ENCODE peak calls at places on chromosomes 6 and 20, in seven cellular contexts. One of them, this sample, is unnamed.

GRCh38 chr20:49757597-49757996 is 43.9 kb upstream of the B4GALT5 start:
- DNase-seq in stomach: no peak
- DNase-seq in uterus: no peak
- DNase-seq in heart left ventricle: no peak
- DNase-seq in breast epithelium: no peak
- DNase-seq in endothelial cell of umbilical vein: no peak
- DNase-seq in ovary: no peak
- DNase-seq in this sample: no peak

GRCh38 chr6:142856857-142857608 is 87.9 kb downstream of the HIVEP2 start:
- DNase-seq in ovary: no peak
- DNase-seq in breast epithelium: no peak
- DNase-seq in heart left ventricle: no peak
- DNase-seq in uterus: no peak
- DNase-seq in endothelial cell of umbilical vein: no peak
- DNase-seq in stomach: no peak
- DNase-seq in this sample: no peak

GRCh38 chr6:52735071-52735470 is 28.2 kb downstream of the GSTA2 start:
- DNase-seq in ovary: no peak
- DNase-seq in stomach: no peak
- DNase-seq in breast epithelium: no peak
- DNase-seq in uterus: no peak
- DNase-seq in endothelial cell of umbilical vein: no peak
- DNase-seq in heart left ventricle: no peak
- DNase-seq in this sample: no peak

GRCh38 chr20:36795691-36796090 is 22.1 kb upstream of the DSN1 start:
- DNase-seq in endothelial cell of umbilical vein: no peak
- DNase-seq in stomach: no peak
- DNase-seq in heart left ventricle: no peak
- DNase-seq in breast epithelium: no peak
- DNase-seq in uterus: no peak
- DNase-seq in ovary: no peak
- DNase-seq in this sample: no peak

GRCh38 chr6:6751615-6752014 is 163.1 kb downstream of the LY86 start:
- DNase-seq in breast epithelium: no peak
- DNase-seq in stomach: no peak
- DNase-seq in ovary: no peak
- DNase-seq in endothelial cell of umbilical vein: no peak
- DNase-seq in heart left ventricle: no peak
- DNase-seq in uterus: no peak
- DNase-seq in this sample: peak

GRCh38 chr6:33168202-33168601 is 24.1 kb downstream of the COL11A2 start:
- DNase-seq in heart left ventricle: no peak
- DNase-seq in uterus: no peak
- DNase-seq in stomach: no peak
- DNase-seq in breast epithelium: no peak
- DNase-seq in endothelial cell of umbilical vein: no peak
- DNase-seq in ovary: no peak
- DNase-seq in this sample: no peak

GRCh38 chr20:60883517-60883916 is 368.5 kb upstream of the CDH4 start:
- DNase-seq in uterus: no peak
- DNase-seq in stomach: no peak
- DNase-seq in endothelial cell of umbilical vein: no peak
- DNase-seq in ovary: no peak
- DNase-seq in breast epithelium: no peak
- DNase-seq in heart left ventricle: no peak
- DNase-seq in this sample: no peak

GRCh38 chr20:54622338-54623280 is 147.2 kb downstream of the DOK5 start:
- DNase-seq in ovary: no peak
- DNase-seq in heart left ventricle: no peak
- DNase-seq in uterus: no peak
- DNase-seq in endothelial cell of umbilical vein: no peak
- DNase-seq in stomach: peak
- DNase-seq in breast epithelium: no peak
- DNase-seq in this sample: no peak

GRCh38 chr6:13216236-13216933 is 112.0 kb downstream of the TBC1D7 start:
- DNase-seq in ovary: no peak
- DNase-seq in endothelial cell of umbilical vein: no peak
- DNase-seq in uterus: no peak
- DNase-seq in breast epithelium: no peak
- DNase-seq in heart left ventricle: no peak
- DNase-seq in stomach: no peak
- DNase-seq in this sample: no peak

GRCh38 chr20:60921021-60921622 is 330.9 kb upstream of the CDH4 start:
- DNase-seq in heart left ventricle: no peak
- DNase-seq in stomach: no peak
- DNase-seq in endothelial cell of umbilical vein: no peak
- DNase-seq in ovary: peak
- DNase-seq in breast epithelium: no peak
- DNase-seq in uterus: no peak
- DNase-seq in this sample: no peak

GRCh38 chr6:24686408-24686807 is 19.5 kb downstream of the ACOT13 start:
- DNase-seq in uterus: no peak
- DNase-seq in stomach: no peak
- DNase-seq in heart left ventricle: no peak
- DNase-seq in breast epithelium: no peak
- DNase-seq in ovary: no peak
- DNase-seq in endothelial cell of umbilical vein: no peak
- DNase-seq in this sample: no peak

GRCh38 chr6:71335544-71335943 is 46.9 kb downstream of the OGFRL1 start:
- DNase-seq in stomach: no peak
- DNase-seq in uterus: no peak
- DNase-seq in endothelial cell of umbilical vein: no peak
- DNase-seq in heart left ventricle: no peak
- DNase-seq in breast epithelium: no peak
- DNase-seq in ovary: no peak
- DNase-seq in this sample: no peak

GRCh38 chr20:60764771-60765170 is 487.3 kb upstream of the CDH4 start:
- DNase-seq in ovary: no peak
- DNase-seq in breast epithelium: no peak
- DNase-seq in heart left ventricle: no peak
- DNase-seq in endothelial cell of umbilical vein: no peak
- DNase-seq in uterus: no peak
- DNase-seq in stomach: no peak
- DNase-seq in this sample: no peak

GRCh38 chr6:122059918-122060317 is 339.5 kb upstream of the HSF2 start:
- DNase-seq in heart left ventricle: no peak
- DNase-seq in endothelial cell of umbilical vein: no peak
- DNase-seq in ovary: no peak
- DNase-seq in uterus: no peak
- DNase-seq in breast epithelium: no peak
- DNase-seq in stomach: no peak
- DNase-seq in this sample: no peak

GRCh38 chr20:10595985-10596384 is 77.8 kb downstream of the JAG1 start:
- DNase-seq in uterus: no peak
- DNase-seq in stomach: no peak
- DNase-seq in heart left ventricle: no peak
- DNase-seq in breast epithelium: no peak
- DNase-seq in ovary: no peak
- DNase-seq in endothelial cell of umbilical vein: no peak
- DNase-seq in this sample: no peak

GRCh38 chr6:31265926-31266325 is 6.0 kb downstream of the HLA-C start:
- DNase-seq in endothelial cell of umbilical vein: no peak
- DNase-seq in stomach: no peak
- DNase-seq in uterus: no peak
- DNase-seq in breast epithelium: no peak
- DNase-seq in heart left ventricle: no peak
- DNase-seq in ovary: no peak
- DNase-seq in this sample: peak
- TF ChIP-seq POLR2A in endothelial cell of umbilical vein: no peak
- TF ChIP-seq POLR2A in stomach: no peak
- TF ChIP-seq POLR2A in uterus: no peak
- TF ChIP-seq POLR2A in breast epithelium: no peak
- TF ChIP-seq POLR2A in heart left ventricle: no peak
- TF ChIP-seq POLR2A in ovary: no peak
- TF ChIP-seq POLR2A in this sample: no peak

GRCh38 chr6:1553562-1554088 is 56.1 kb upstream of the FOXC1 start:
- DNase-seq in heart left ventricle: no peak
- DNase-seq in ovary: no peak
- DNase-seq in breast epithelium: no peak
- DNase-seq in uterus: no peak
- DNase-seq in stomach: no peak
- DNase-seq in endothelial cell of umbilical vein: no peak
- DNase-seq in this sample: no peak

GRCh38 chr6:1554881-1555569 is 54.7 kb upstream of the FOXC1 start:
- DNase-seq in breast epithelium: peak
- DNase-seq in ovary: peak
- DNase-seq in uterus: peak
- DNase-seq in heart left ventricle: peak
- DNase-seq in stomach: peak
- DNase-seq in endothelial cell of umbilical vein: peak
- DNase-seq in this sample: peak

GRCh38 chr6:1551236-1551635 is 58.5 kb upstream of the FOXC1 start:
- DNase-seq in stomach: no peak
- DNase-seq in ovary: no peak
- DNase-seq in endothelial cell of umbilical vein: no peak
- DNase-seq in uterus: no peak
- DNase-seq in heart left ventricle: no peak
- DNase-seq in breast epithelium: no peak
- DNase-seq in this sample: no peak

GRCh38 chr6:1554241-1554880 is 55.4 kb upstream of the FOXC1 start:
- DNase-seq in uterus: no peak
- DNase-seq in breast epithelium: no peak
- DNase-seq in stomach: no peak
- DNase-seq in heart left ventricle: no peak
- DNase-seq in endothelial cell of umbilical vein: no peak
- DNase-seq in ovary: no peak
- DNase-seq in this sample: no peak

DNA sequence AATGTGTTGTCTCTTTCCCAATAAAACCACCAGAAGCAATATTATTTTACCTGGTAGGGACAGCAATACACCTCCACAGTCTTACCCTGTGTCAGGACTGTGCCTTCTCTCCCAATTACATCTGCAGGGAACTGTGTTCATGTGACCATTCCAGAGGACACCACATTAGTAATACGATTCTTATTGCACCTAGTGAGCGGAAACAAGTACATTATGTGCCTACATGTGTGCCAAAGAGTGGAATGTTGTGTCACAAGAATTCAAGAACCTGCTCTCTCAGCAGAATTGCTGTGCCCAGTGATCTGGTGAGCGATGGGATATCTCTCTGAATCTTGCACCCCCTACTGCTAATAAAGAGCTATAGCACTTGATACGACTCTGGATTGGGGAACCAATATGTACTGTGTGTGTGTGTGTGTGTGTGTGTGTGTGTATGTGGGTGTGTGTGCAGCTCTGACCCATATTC is 57.4 kb upstream of the FOXC1 start:
- DNase-seq in ovary: no peak
- DNase-seq in endothelial cell of umbilical vein: peak
- DNase-seq in heart left ventricle: no peak
- DNase-seq in uterus: no peak
- DNase-seq in stomach: no peak
- DNase-seq in breast epithelium: no peak
- DNase-seq in this sample: no peak
- TF ChIP-seq CTCF in ovary: no peak
- TF ChIP-seq CTCF in endothelial cell of umbilical vein: peak
- TF ChIP-seq CTCF in heart left ventricle: no peak
- TF ChIP-seq CTCF in uterus: no peak
- TF ChIP-seq CTCF in stomach: no peak
- TF ChIP-seq CTCF in breast epithelium: no peak
- TF ChIP-seq CTCF in this sample: no peak

GRCh38 chr6:162736933-162737332 is 9.2 kb downstream of the PACRG start:
- DNase-seq in endothelial cell of umbilical vein: no peak
- DNase-seq in uterus: no peak
- DNase-seq in stomach: no peak
- DNase-seq in heart left ventricle: no peak
- DNase-seq in breast epithelium: no peak
- DNase-seq in ovary: no peak
- DNase-seq in this sample: no peak
- TF ChIP-seq POLR2A in endothelial cell of umbilical vein: no peak
- TF ChIP-seq POLR2A in uterus: no peak
- TF ChIP-seq POLR2A in stomach: no peak
- TF ChIP-seq POLR2A in heart left ventricle: no peak
- TF ChIP-seq POLR2A in breast epithelium: no peak
- TF ChIP-seq POLR2A in ovary: no peak
- TF ChIP-seq POLR2A in this sample: no peak

GRCh38 chr20:958936-959815 is 42.9 kb downstream of the RSPO4 start:
- DNase-seq in uterus: no peak
- DNase-seq in breast epithelium: no peak
- DNase-seq in stomach: no peak
- DNase-seq in endothelial cell of umbilical vein: no peak
- DNase-seq in heart left ventricle: no peak
- DNase-seq in ovary: no peak
- DNase-seq in this sample: no peak

GRCh38 chr20:956330-956951 is 40.3 kb upstream of the ANGPT4 start:
- DNase-seq in breast epithelium: peak
- DNase-seq in endothelial cell of umbilical vein: peak
- DNase-seq in ovary: peak
- DNase-seq in uterus: peak
- DNase-seq in heart left ventricle: peak
- DNase-seq in stomach: peak
- DNase-seq in this sample: peak

GRCh38 chr20:955111-955510 is 39.0 kb upstream of the ANGPT4 start:
- DNase-seq in stomach: no peak
- DNase-seq in uterus: no peak
- DNase-seq in ovary: no peak
- DNase-seq in endothelial cell of umbilical vein: no peak
- DNase-seq in heart left ventricle: no peak
- DNase-seq in breast epithelium: no peak
- DNase-seq in this sample: no peak

GRCh38 chr20:955656-956055 is 39.5 kb upstream of the ANGPT4 start:
- DNase-seq in ovary: no peak
- DNase-seq in heart left ventricle: no peak
- DNase-seq in uterus: no peak
- DNase-seq in stomach: no peak
- DNase-seq in endothelial cell of umbilical vein: no peak
- DNase-seq in breast epithelium: no peak
- DNase-seq in this sample: no peak

DNA sequence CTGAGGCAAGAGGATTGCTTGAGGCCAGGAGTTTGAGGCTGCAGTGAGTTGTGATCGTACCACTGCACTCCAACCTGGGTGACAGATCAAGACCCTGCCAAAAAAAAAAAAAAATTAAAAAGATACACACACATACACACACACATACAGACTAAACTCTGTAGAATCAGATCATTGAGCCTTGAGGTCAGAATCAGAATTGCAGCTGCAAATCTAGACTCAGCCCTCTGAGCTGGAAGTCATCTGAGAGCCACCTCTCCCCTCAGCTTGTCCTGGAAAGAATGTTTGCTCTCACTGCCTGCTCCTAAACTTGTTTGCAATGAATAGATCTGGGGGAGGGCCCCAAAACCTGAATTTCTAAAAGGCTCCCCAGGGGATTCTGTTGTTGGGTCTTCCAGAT is 41.4 kb upstream of the ANGPT4 start:
- DNase-seq in heart left ventricle: no peak
- DNase-seq in stomach: no peak
- DNase-seq in uterus: no peak
- DNase-seq in ovary: no peak
- DNase-seq in breast epithelium: no peak
- DNase-seq in endothelial cell of umbilical vein: no peak
- DNase-seq in this sample: no peak
- TF ChIP-seq CTCF in heart left ventricle: no peak
- TF ChIP-seq CTCF in stomach: no peak
- TF ChIP-seq CTCF in uterus: no peak
- TF ChIP-seq CTCF in ovary: no peak
- TF ChIP-seq CTCF in breast epithelium: no peak
- TF ChIP-seq CTCF in endothelial cell of umbilical vein: no peak
- TF ChIP-seq CTCF in this sample: no peak

GRCh38 chr20:62908971-62909791 is 17.1 kb downstream of the DIDO1 start:
- DNase-seq in stomach: no peak
- DNase-seq in heart left ventricle: no peak
- DNase-seq in ovary: no peak
- DNase-seq in uterus: no peak
- DNase-seq in breast epithelium: no peak
- DNase-seq in endothelial cell of umbilical vein: no peak
- DNase-seq in this sample: no peak
- TF ChIP-seq POLR2A in stomach: no peak
- TF ChIP-seq POLR2A in heart left ventricle: no peak
- TF ChIP-seq POLR2A in ovary: no peak
- TF ChIP-seq POLR2A in uterus: no peak
- TF ChIP-seq POLR2A in breast epithelium: no peak
- TF ChIP-seq POLR2A in endothelial cell of umbilical vein: no peak
- TF ChIP-seq POLR2A in this sample: no peak

This sample was measured in lower leg skin.